ENCODE peak calls at places on chromosome 1, in four cellular contexts. Q is left lung, J is sigmoid colon, Y is progenitor cell of endocrine pancreas. B is an unnamed sample.

GRCh38 chr1:24418898-24419628 is 3.5 kb downstream of the NIPAL3 start:
- DNase-seq in J (no peak), Q (peak), Y (no peak), B (peak)

GRCh38 chr1:176211395-176212165 is 4.5 kb upstream of the COP1 start:
- DNase-seq in J (no peak), Y (no peak), Q (no peak), B (no peak)

GRCh38 chr1:31811605-31812004 is 4.2 kb downstream of the SPOCD1 start:
- DNase-seq in Y (no peak), J (no peak), Q (no peak), B (peak)

GRCh38 chr1:228899421-228899956 is 164.2 kb downstream of the RHOU start:
- DNase-seq in Y (no peak), Q (no peak), J (no peak), B (no peak)

GRCh38 chr1:163231385-163231784 is 28.7 kb upstream of the RGS5 start:
- DNase-seq in J (no peak), Y (no peak), Q (no peak), B (no peak)

GRCh38 chr1:30064547-30064946 is 658.8 kb downstream of the MATN1 start:
- DNase-seq in Y (no peak), J (no peak), Q (no peak), B (no peak)

GRCh38 chr1:21939650-21940374 is 2.7 kb upstream of the HSPG2 start:
- DNase-seq in Q (peak), J (peak), Y (no peak), B (no peak)

GRCh38 chr1:27149714-27150113 is 5.2 kb downstream of the SLC9A1 start:
- DNase-seq in J (no peak), Y (no peak), Q (no peak), B (no peak)

GRCh38 chr1:66464802-66465201 is 69.2 kb upstream of the SGIP1 start:
- DNase-seq in Q (no peak), J (no peak), Y (no peak), B (no peak)

GRCh38 chr1:195897072-195897471 is 711.2 kb downstream of the KCNT2 start:
- DNase-seq in J (no peak), Y (no peak), Q (no peak), B (no peak)

GRCh38 chr1:82160903-82161302 is 360.2 kb downstream of the ADGRL2 start:
- DNase-seq in Y (no peak), Q (peak), J (no peak), B (no peak)

GRCh38 chr1:206472454-206472853 is 2.2 kb downstream of the IKBKE start:
- DNase-seq in Q (peak), Y (no peak), J (no peak), B (no peak)

GRCh38 chr1:157515709-157516108 is 36.6 kb downstream of the FCRL5 start:
- DNase-seq in Q (no peak), J (no peak), Y (no peak), B (no peak)

GRCh38 chr1:27789511-27790154 is 16.6 kb downstream of the STX12 start:
- DNase-seq in J (no peak), Y (no peak), Q (no peak), B (no peak)

GRCh38 chr1:6438047-6438525 is 13.5 kb downstream of the ESPN start:
- DNase-seq in J (no peak), Q (peak), Y (peak), B (peak)

GRCh38 chr1:11046270-11046566 is 821 bp downstream of the MASP2 start:
- DNase-seq in Q (no peak), J (peak), Y (no peak), B (no peak)

GRCh38 chr1:78370779-78371482 is 119.8 kb upstream of the PTGFR start:
- DNase-seq in J (no peak), Y (no peak), Q (no peak), B (no peak)

GRCh38 chr1:3321559-3322439 is 132.7 kb upstream of the ARHGEF16 start:
- DNase-seq in J (no peak), Q (peak), Y (no peak), B (no peak)

GRCh38 chr1:113998361-113998760 is 19.1 kb downstream of the OLFML3 start:
- DNase-seq in Q (no peak), Y (no peak), J (no peak), B (no peak)

GRCh38 chr1:159900086-159900680 is at the start of gene CFAP45:
- DNase-seq in J (peak), Y (peak), Q (peak), B (peak)

GRCh38 chr1:28279721-28280120 is 20.4 kb downstream of the SESN2 start:
- DNase-seq in Y (no peak), J (no peak), Q (no peak), B (no peak)

GRCh38 chr1:148334339-148335130 is 148.6 kb downstream of the PPIAL4G start:
- DNase-seq in J (peak), Q (peak), Y (peak), B (peak)

GRCh38 chr1:11707621-11708276 is 16.2 kb downstream of the DRAXIN start:
- DNase-seq in Y (no peak), Q (no peak), J (no peak), B (peak)

GRCh38 chr1:197269053-197269452 is 1.0 kb downstream of the CRB1 start:
- DNase-seq in Q (no peak), J (no peak), Y (no peak), B (no peak)

GRCh38 chr1:218347316-218347712 is 2.2 kb downstream of the TGFB2 start:
- DNase-seq in Q (no peak), J (peak), Y (no peak), B (no peak)

GRCh38 chr1:218345673-218346390 is 696 bp downstream of the TGFB2 start:
- DNase-seq in J (peak), Q (peak), Y (peak), B (peak)

GRCh38 chr1:218346391-218347204 is 1.5 kb downstream of the TGFB2 start:
- DNase-seq in Y (no peak), J (peak), Q (no peak), B (peak)

GRCh38 chr1:218347713-218348627 is 2.8 kb downstream of the TGFB2 start:
- DNase-seq in Y (no peak), J (peak), Q (no peak), B (no peak)

GRCh38 chr1:218344814-218345672 is at the start of gene TGFB2:
- DNase-seq in Q (no peak), J (peak), Y (no peak), B (no peak)
- TF ChIP-seq CTCF in Q (no peak), J (no peak), Y (no peak), B (no peak)

DNA sequence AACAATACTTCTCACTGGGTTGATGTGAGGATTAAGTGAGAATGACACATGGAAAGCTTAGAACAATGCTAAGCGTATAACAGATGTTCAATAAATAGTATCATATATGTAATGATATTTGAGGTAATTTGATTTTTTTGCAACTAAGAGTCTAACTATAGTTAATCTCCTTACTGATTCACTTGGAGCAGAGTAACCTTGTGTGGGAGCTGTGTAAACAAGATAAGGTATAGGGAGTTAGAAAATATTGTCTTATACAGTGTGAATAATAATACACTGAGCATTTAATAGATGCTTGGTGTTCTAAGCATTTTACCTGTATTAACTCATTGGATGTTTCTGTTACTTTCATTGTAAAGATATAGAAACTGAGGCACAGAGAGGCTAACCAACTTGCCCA is 15.9 kb downstream of the RALGPS2 start:
- DNase-seq in Y (no peak), Q (no peak), J (no peak), B (no peak)
- TF ChIP-seq CTCF in Y (no peak), Q (no peak), J (no peak), B (no peak)

DNA sequence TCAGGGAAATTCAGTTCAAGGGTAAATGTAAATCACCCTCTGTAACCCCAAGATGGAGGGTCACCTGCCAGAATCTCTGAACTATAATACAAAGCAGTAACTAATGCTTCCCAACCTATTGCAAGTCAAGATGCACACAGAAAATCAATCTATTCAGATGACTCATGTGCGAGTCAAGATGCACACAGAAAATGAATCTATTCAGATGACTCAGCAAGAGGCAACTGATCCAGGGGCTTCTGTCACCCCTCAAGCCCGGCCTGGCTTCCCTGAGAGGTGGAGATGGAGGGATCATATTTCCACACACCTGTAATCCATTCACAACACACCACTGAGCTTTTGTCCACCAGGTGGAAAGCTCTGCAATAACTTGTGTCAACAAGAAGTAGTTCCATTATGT is 17.4 kb upstream of the HIVEP3 start:
- DNase-seq in Q (no peak), J (no peak), Y (no peak), B (no peak)
- TF ChIP-seq CTCF in Q (no peak), J (no peak), Y (no peak), B (no peak)

DNA sequence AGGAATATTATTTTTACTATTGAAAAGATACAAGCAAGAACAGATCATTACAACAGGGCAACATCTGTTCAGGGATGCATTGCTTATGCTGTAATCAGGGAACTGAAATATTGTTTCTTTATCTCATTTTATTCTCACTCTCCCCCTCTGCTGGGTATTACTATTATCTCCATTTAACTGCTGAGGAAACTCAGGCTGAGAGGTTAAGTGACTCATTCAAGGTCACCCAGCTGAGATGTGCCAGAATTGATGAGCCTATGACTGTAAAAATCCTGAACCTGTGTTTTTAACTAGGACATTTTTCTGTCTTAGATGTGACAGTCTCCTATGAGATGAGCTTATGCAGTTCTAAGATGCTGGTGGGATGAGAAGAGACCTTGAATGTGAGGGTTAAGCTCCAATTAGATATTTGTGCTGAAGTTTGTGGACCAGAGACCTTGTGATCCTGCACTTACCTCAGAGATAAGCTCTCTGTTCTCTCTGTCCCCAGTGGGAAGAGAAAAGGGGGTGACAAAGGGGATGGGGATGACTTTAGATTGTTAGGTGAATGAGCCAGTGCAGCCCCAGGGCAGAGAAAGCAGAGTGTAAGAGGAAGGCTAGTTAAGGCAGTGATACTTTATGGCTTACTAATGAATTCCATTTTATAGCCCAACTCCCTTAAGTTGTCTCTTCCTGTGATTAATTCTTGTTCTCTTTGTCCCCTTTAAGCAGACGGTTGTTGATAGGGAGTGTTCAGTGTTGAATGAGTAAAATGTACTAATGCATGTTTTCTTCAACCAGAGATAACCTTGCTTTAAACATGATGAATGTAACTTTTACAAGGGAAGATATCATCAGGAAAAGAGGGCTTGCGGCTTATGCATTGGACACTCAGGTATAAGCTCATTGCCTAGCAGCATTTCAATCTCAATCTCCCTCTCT is 111.4 kb downstream of the HLX start:
- DNase-seq in Q (no peak), Y (no peak), J (no peak), B (no peak)
- TF ChIP-seq CTCF in Q (no peak), Y (no peak), J (no peak), B (no peak)

GRCh38 chr1:116006486-116006964 is 30.2 kb downstream of the SLC22A15 start:
- DNase-seq in J (no peak), Y (no peak), Q (no peak), B (no peak)
- TF ChIP-seq CTCF in J (no peak), Y (no peak), Q (no peak), B (no peak)

DNA sequence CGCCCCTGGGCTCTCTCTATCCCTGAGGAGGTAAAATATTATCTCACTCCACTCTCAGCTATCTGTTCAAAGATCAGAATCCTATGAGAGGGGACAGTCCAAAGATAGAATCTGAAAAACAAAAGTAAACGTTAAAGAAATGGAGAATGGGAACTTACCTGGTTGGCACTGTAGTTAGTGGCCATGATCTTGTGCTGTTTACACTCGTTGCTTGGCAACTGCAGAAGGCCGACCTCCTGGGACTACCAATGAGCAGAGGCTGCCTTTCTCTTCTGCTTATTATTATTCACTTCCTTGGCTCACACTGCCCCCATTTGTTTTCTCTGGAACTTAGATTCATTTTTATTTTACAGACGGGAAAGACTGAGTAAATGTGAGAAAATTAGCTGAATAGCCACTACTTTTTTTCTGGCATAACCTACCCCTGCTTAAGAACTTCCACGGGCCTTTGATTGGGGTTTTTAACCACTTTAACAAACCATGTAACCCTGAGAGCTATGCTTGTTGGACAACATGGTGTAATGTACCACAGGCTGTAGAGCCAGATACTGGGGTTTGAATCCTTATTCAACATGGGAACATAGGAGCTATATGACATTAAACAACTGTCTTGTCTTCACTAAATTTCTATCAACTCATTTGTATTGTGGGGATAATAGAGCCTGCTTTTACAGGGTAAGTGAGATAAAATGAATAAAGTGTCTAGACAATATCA is at the start of gene CFAP126:
- DNase-seq in Q (no peak), J (peak), Y (no peak), B (peak)
- TF ChIP-seq CTCF in Q (no peak), J (no peak), Y (no peak), B (no peak)

B was measured in glutamatergic neuron.